ENCODE peak calls at places on chromosomes 13 and 19, in seven cellular contexts. W is K562, T is H1, P is SK-N-SH, Q is GM12878, A is HCT116, N is HepG2. V is an unnamed sample.

GRCh38 chr19:45729774-45730388 is 815 bp downstream of the FBXO46 start:
- DNase-seq in A (no peak), W (no peak), Q (peak; percentile 51), N (no peak), T (no peak), P (no peak), V (peak; percentile 28)

GRCh38 chr13:97568850-97569249 is 134.9 kb downstream of the RAP2A start:
- DNase-seq in Q (no peak), T (no peak), A (no peak), W (no peak), N (no peak), P (no peak), V (peak; percentile 92)

GRCh38 chr19:19214892-19215291 is 3.1 kb downstream of the NCAN start:
- DNase-seq in W (peak; percentile 80), T (no peak), A (no peak), Q (no peak), P (no peak), N (peak; percentile 30), V (peak; percentile 37)

GRCh38 chr13:48531416-48532145 is 1.3 kb downstream of the RCBTB2 start:
- DNase-seq in P (no peak), N (peak; percentile 13), W (no peak), A (no peak), T (no peak), Q (peak; percentile 38), V (no peak)

GRCh38 chr19:38718747-38719543 is 25.3 kb downstream of the CAPN12 start:
- DNase-seq in Q (no peak), A (no peak), P (peak; percentile 64), N (no peak), W (no peak), T (no peak), V (no peak)

GRCh38 chr13:99657848-99658265 is 156.6 kb downstream of the TM9SF2 start:
- DNase-seq in T (no peak), W (no peak), A (no peak), Q (no peak), N (no peak), P (peak; percentile 28), V (no peak)

GRCh38 chr19:42088471-42089190 is 12.7 kb downstream of the ZNF574 start:
- DNase-seq in Q (no peak), A (no peak), N (no peak), W (no peak), P (no peak), T (no peak), V (no peak)

GRCh38 chr19:2188708-2189385 is 25.1 kb downstream of the DOT1L start:
- DNase-seq in A (no peak), N (no peak), P (no peak), T (no peak), Q (no peak), W (no peak), V (no peak)

GRCh38 chr13:75549262-75550158 is at the start of gene UCHL3:
- DNase-seq in A (peak; percentile 94), N (peak; percentile 93), T (peak; percentile 89), P (peak; percentile 95), W (peak; percentile 92), Q (peak; percentile 89), V (peak; percentile 79)

GRCh38 chr19:47176071-47176626 is 45.5 kb downstream of the SAE1 start:
- DNase-seq in Q (no peak), W (no peak), A (no peak), T (no peak), N (no peak), P (no peak), V (no peak)

GRCh38 chr19:17213334-17213733 is 1.8 kb upstream of the USE1 start:
- DNase-seq in P (no peak), N (no peak), A (no peak), W (no peak), Q (no peak), T (no peak), V (no peak)

GRCh38 chr13:67229438-67230242 is 496 bp downstream of the PCDH9 start:
- DNase-seq in Q (no peak), A (no peak), P (peak; percentile 16), W (no peak), N (no peak), T (no peak), V (no peak)

GRCh38 chr13:110644892-110645521 is 29.7 kb downstream of the NAXD start:
- DNase-seq in Q (no peak), A (no peak), N (no peak), W (no peak), T (peak; percentile 87), P (peak; percentile 46), V (peak; percentile 26)

GRCh38 chr19:52662631-52663030 is 24.5 kb upstream of the ZNF83 start:
- DNase-seq in A (peak; percentile 33), W (no peak), N (no peak), T (no peak), P (no peak), Q (no peak), V (no peak)

GRCh38 chr19:19615086-19615485 is 3.4 kb downstream of the PBX4 start:
- DNase-seq in A (peak; percentile 66), T (no peak), N (no peak), W (no peak), P (no peak), Q (no peak), V (no peak)

GRCh38 chr13:36907266-36907665 is 12.8 kb downstream of the SMAD9 start:
- DNase-seq in Q (no peak), N (no peak), A (no peak), W (no peak), T (no peak), P (no peak), V (no peak)

GRCh38 chr19:54873990-54874389 is at the start of gene FCAR:
- DNase-seq in P (no peak), Q (no peak), W (no peak), T (no peak), N (no peak), A (no peak), V (no peak)

GRCh38 chr13:74444877-74445479 is 310.8 kb upstream of the KLF12 start:
- DNase-seq in A (no peak), N (no peak), Q (no peak), W (no peak), P (peak; percentile 17), T (no peak), V (no peak)

GRCh38 chr19:6602729-6603114 is 11.8 kb upstream of the CD70 start:
- DNase-seq in W (no peak), Q (no peak), P (no peak), A (no peak), N (no peak), T (no peak), V (no peak)

GRCh38 chr19:35495107-35496064 is 5.1 kb upstream of the KRTDAP start:
- DNase-seq in P (peak; percentile 87), T (no peak), A (peak; percentile 35), Q (no peak), W (peak; percentile 94), N (peak; percentile 54), V (peak; percentile 81)

GRCh38 chr19:8343483-8343844 is 402 bp upstream of the KANK3 start:
- DNase-seq in A (no peak), N (no peak), T (no peak), W (no peak), P (no peak), Q (no peak), V (no peak)
- TF ChIP-seq JUND in A (no peak), N (no peak), T (no peak), W (no peak), P (no peak), Q (no peak), V (no peak)

GRCh38 chr13:109275848-109276247 is 510.5 kb downstream of the IRS2 start:
- DNase-seq in A (no peak), T (no peak), N (no peak), W (no peak), Q (no peak), P (peak; percentile 17), V (no peak)

GRCh38 chr13:109272595-109273325 is 513.6 kb downstream of the IRS2 start:
- DNase-seq in P (no peak), N (no peak), W (no peak), Q (no peak), T (no peak), A (no peak), V (no peak)

GRCh38 chr13:109275390-109275789 is 511.0 kb downstream of the IRS2 start:
- DNase-seq in N (no peak), A (no peak), T (no peak), P (no peak), W (no peak), Q (no peak), V (no peak)

GRCh38 chr13:109273326-109273751 is 513.0 kb downstream of the IRS2 start:
- DNase-seq in N (no peak), P (no peak), Q (no peak), A (no peak), T (no peak), W (no peak), V (no peak)

GRCh38 chr13:109274188-109274821 is 512.1 kb downstream of the IRS2 start:
- DNase-seq in A (no peak), P (no peak), Q (no peak), T (peak; percentile 50), N (no peak), W (no peak), V (no peak)
- TF ChIP-seq JUND in A (no peak), P (no peak), Q (no peak), T (peak; percentile 67), N (no peak), W (no peak), V (no peak)

DNA sequence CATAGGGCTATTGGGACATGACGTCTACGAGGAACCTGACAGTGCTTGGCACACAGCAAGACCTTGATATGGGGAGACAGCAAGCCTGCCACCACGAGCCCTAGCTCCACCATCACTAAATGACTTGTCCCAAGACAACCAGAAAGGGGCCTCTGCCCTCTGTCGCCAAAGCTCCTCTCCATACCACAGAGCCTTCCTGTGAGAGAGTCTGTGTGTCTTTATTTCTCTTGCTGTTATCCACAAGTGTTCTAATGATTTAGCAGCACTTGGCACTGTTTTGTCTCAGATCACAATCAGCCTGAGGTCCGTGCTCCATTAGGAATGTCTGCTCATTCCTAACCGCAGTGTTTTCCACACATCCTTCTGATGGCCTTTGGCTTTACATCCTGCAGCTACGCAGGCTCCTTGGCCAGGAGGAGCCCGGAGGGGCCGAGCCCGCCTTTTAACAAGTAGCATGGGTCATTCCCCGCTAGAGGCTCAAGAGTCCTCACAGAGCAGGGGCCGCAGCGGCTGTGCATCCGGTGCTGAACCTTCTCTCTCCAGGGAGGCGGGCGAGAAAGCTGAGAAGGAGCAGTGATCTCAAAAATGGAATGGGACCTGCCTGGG is 61.0 kb upstream of the HMGB1 start:
- DNase-seq in N (peak; percentile 4), P (peak; percentile 14), Q (no peak), W (no peak), T (no peak), A (no peak), V (no peak)
- TF ChIP-seq JUND in N (no peak), P (no peak), Q (no peak), W (no peak), T (no peak), A (no peak), V (no peak)

GRCh38 chr13:65064967-65065366 is 2165.2 kb downstream of the PCDH9 start:
- DNase-seq in P (no peak), T (no peak), N (no peak), W (no peak), Q (no peak), A (peak; percentile 48), V (peak; percentile 11)

GRCh38 chr13:65057986-65058385 is 2172.2 kb downstream of the PCDH9 start:
- DNase-seq in W (no peak), T (no peak), Q (no peak), A (no peak), P (no peak), N (no peak), V (no peak)

DNA sequence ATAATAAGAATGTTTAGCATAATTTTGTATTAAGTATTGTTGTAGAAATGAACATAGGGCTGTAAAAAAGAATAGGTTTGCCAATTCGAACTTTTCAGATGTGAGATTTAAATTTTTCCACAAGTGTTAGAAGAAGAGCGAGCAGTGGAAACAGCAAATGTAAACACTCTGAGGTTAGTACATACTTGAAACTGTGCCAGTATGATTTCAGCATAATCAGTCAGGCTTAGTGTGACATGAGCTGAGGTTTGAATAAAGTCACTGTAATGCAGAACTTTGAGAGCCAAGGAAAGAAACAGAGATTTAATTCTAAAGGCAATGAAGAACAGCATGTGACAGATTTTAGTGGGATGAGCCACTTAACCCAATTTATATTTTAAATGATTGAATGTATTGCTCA is 2166.4 kb downstream of the PCDH9 start:
- DNase-seq in Q (no peak), W (no peak), N (no peak), T (no peak), P (no peak), A (no peak), V (no peak)
- TF ChIP-seq JUND in Q (no peak), W (no peak), N (no peak), T (no peak), P (no peak), A (no peak), V (no peak)

V was measured in T47D.